ENCODE peak calls at places on chromosomes 1 and 21, in seven cellular contexts. C is esophagus squamous epithelium, E is adrenal gland, J is cardiac muscle cell, B is body of pancreas, X is right lobe of liver, N is RWPE2. Y is an unnamed sample.
A peak's percentile ranks its signal among the peaks of the same experiment; 100 is the strongest.

GRCh38 chr21:42745511-42746239 is 92.3 kb downstream of the PDE9A start:
- DNase-seq in C (no peak), E (no peak), J (no peak), B (no peak), X (peak; percentile 50), N (peak; percentile 30), Y (no peak)

GRCh38 chr21:35730325-35730724 is 330.0 kb downstream of the SETD4 start:
- DNase-seq in C (no peak), E (no peak), J (no peak), B (no peak), X (no peak), N (no peak), Y (no peak)

GRCh38 chr21:41196990-41197389 is 29.0 kb downstream of the BACE2 start:
- DNase-seq in C (no peak), E (no peak), J (no peak), B (no peak), X (no peak), N (no peak), Y (no peak)

GRCh38 chr1:85406887-85407593 is 57.9 kb downstream of the DDAH1 start:
- DNase-seq in C (no peak), E (peak; percentile 68), J (no peak), B (peak; percentile 57), X (no peak), N (no peak), Y (no peak)

GRCh38 chr1:225973158-225973557 is 26.0 kb downstream of the SDE2 start:
- DNase-seq in C (no peak), E (no peak), J (no peak), B (no peak), X (no peak), N (no peak), Y (peak; percentile 61)

GRCh38 chr1:85465791-85466134 is 804 bp upstream of the DDAH1 start:
- DNase-seq in C (no peak), E (no peak), J (no peak), B (no peak), X (no peak), N (no peak), Y (no peak)

GRCh38 chr21:42163511-42163863 is 55.5 kb upstream of the ABCG1 start:
- DNase-seq in C (no peak), E (no peak), J (no peak), B (peak; percentile 4), X (no peak), N (no peak), Y (no peak)

GRCh38 chr1:77018386-77019156 is 151.3 kb downstream of the ST6GALNAC5 start:
- DNase-seq in C (no peak), E (no peak), J (no peak), B (no peak), X (no peak), N (no peak), Y (no peak)

GRCh38 chr1:93151474-93151873 is 28.7 kb downstream of the TMED5 start:
- DNase-seq in C (no peak), E (no peak), J (no peak), B (no peak), X (no peak), N (no peak), Y (no peak)

GRCh38 chr21:46323227-46323709 is 402 bp downstream of the C21orf58 start:
- DNase-seq in C (no peak), E (peak; percentile 31), J (peak; percentile 28), B (no peak), X (no peak), N (no peak), Y (no peak)

GRCh38 chr1:235783148-235783776 is 83.4 kb downstream of the LYST start:
- DNase-seq in C (no peak), E (no peak), J (peak; percentile 31), B (no peak), X (no peak), N (no peak), Y (no peak)

GRCh38 chr1:158103860-158104522 is 76.7 kb upstream of the CD1D start:
- DNase-seq in C (no peak), E (no peak), J (no peak), B (no peak), X (no peak), N (no peak), Y (no peak)

GRCh38 chr1:182765416-182765815 is 24.2 kb upstream of the NPL start:
- DNase-seq in C (no peak), E (no peak), J (no peak), B (no peak), X (no peak), N (no peak), Y (no peak)

GRCh38 chr1:30514945-30515344 is 208.4 kb downstream of the MATN1 start:
- DNase-seq in C (no peak), E (no peak), J (no peak), B (no peak), X (no peak), N (no peak), Y (no peak)

GRCh38 chr21:43824883-43825609 is 35.7 kb downstream of the RRP1 start:
- DNase-seq in C (no peak), E (no peak), J (no peak), B (no peak), X (peak; percentile 30), N (no peak), Y (no peak)

GRCh38 chr1:201346337-201346939 is 31.0 kb downstream of the TNNT2 start:
- DNase-seq in C (no peak), E (no peak), J (peak; percentile 86), B (peak; percentile 47), X (peak; percentile 37), N (no peak), Y (no peak)

GRCh38 chr1:29271724-29272123 is 35.4 kb downstream of the PTPRU start:
- DNase-seq in C (no peak), E (peak; percentile 36), J (peak; percentile 84), B (peak; percentile 58), X (peak; percentile 75), N (no peak), Y (peak; percentile 91)

GRCh38 chr21:39153373-39153772 is 29.9 kb downstream of the PSMG1 start:
- DNase-seq in C (no peak), E (no peak), J (peak; percentile 24), B (no peak), X (no peak), N (no peak), Y (no peak)

DNA sequence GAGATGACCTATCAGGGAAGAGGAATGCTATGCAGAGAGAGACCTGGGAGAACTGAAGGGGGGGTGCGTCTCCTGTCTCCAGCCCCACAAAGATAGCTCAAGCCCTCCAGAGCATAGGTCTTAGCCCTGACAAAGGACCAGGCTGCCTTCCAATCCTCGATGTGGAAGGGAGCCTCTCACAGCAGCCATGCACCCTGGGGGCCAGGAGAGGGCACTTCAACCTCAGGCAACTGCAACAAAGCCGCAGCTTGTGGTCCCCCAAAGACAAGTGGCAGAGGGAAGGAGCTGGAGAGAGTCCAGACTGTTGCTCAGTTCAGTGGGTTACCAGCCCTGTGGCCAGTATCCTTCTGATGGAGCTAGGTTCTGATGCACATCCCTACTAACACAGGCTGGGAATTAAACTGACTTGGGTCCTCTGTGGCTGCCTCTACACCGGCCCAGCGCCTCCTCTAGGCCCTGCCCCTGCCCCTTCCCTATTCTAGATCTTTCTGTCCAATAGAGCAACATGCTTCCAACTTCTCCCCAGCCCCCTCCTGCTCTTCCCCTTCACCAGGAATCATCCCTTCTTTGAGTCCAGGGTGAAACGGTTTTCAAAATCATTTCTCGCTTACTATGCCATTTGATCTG is 100.7 kb upstream of the SPATA6 start:
- DNase-seq in C (no peak), E (peak; percentile 64), J (peak; percentile 84), B (peak; percentile 24), X (peak; percentile 60), N (no peak), Y (peak; percentile 25)
- TF ChIP-seq CTCF in C (peak; percentile 46), E (peak; percentile 48), J (peak; percentile 69), B (peak; percentile 57), X (peak; percentile 64), N (peak; percentile 47), Y (peak; percentile 22)

GRCh38 chr1:35447278-35447677 is 109.9 kb downstream of the KIAA0319L start:
- DNase-seq in C (no peak), E (no peak), J (no peak), B (no peak), X (no peak), N (no peak), Y (no peak)

GRCh38 chr1:35452086-35452485 is 105.1 kb downstream of the KIAA0319L start:
- DNase-seq in C (no peak), E (peak; percentile 59), J (peak; percentile 23), B (no peak), X (peak; percentile 60), N (no peak), Y (no peak)

GRCh38 chr1:35451125-35451528 is 106.1 kb downstream of the KIAA0319L start:
- DNase-seq in C (no peak), E (peak; percentile 91), J (peak; percentile 82), B (peak; percentile 87), X (peak; percentile 87), N (no peak), Y (peak; percentile 75)

GRCh38 chr1:35449334-35450008 is 107.7 kb downstream of the KIAA0319L start:
- DNase-seq in C (no peak), E (peak; percentile 84), J (no peak), B (no peak), X (no peak), N (no peak), Y (no peak)

DNA sequence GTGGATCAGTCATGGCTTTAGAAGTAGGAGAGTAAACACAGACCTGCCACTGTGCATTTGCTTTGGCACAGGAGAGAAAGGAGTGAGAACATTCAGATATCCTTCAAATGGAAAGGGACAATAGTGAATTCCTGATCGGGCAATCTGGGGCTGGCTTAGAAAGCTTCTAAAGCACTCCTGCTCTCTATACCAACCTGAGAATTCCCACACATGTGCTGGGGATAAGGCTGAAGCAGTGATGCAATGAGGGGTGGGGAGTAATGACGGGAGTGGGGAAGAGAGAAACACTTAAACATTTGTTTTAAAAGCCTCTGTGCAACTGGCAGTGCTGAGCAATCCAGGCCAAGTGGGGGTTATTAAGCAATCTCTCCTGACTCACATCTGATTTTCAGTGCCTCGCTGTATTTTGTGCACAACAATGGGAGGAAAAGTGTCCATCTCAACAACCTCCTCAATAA is 108.8 kb downstream of the KIAA0319L start:
- DNase-seq in C (no peak), E (peak; percentile 85), J (no peak), B (peak; percentile 65), X (peak; percentile 62), N (no peak), Y (no peak)
- H3K36me3 ChIP-seq in C (peaks cover 94% of the 10 kb centered on the region), E (peaks cover 27% of the 10 kb centered on the region), J (peaks cover 50% of the 10 kb centered on the region), B (peaks cover 8% of the 10 kb centered on the region), X (peaks cover 37% of the 10 kb centered on the region), N (peaks cover 55% of the 10 kb centered on the region), Y (no peaks in the 10 kb centered on the region)

DNA sequence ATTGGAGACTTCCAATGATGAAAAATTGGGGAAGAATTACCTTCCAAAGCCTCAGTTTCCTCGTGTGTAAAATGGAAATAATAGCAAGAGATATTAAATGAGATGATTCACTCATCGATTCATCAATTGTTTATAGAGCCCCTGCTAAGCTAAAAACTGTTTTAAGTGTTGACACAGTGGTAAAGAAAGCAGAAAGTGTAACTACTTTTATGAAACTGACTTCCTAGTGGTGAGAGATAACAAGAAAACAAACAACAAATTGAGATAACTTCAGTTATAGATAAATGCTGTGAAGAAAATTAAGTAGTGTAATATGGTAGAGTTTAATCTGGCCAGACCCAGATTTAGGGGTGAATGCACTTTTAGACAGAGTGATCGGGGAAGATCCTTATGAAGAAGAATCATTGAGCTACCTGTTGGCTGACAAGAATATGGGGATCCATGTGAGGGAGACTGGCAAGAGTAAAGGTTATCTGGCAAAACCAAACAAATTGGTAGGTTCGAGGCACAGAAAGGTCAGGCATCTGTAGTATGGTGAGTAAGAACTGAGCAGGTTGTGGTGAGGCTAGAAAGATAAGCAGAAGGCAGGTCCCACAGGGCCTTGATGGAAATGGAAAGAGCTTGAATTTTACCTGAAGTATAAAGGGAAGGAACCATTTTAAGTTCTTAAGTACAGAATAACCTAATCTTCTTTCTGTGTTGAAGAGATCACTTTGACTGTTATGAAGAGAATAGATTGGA is 10.9 kb downstream of the PTPRC start:
- DNase-seq in C (no peak), E (no peak), J (no peak), B (no peak), X (no peak), N (no peak), Y (no peak)
- H3K4me1 ChIP-seq in C (no peaks in the 10 kb centered on the region), E (no peaks in the 10 kb centered on the region), J (no peaks in the 10 kb centered on the region), B (no peaks in the 10 kb centered on the region), X (no peaks in the 10 kb centered on the region), N (no peaks in the 10 kb centered on the region), Y (no peaks in the 10 kb centered on the region)

GRCh38 chr1:206931709-206932108 is 10.0 kb upstream of the FCMR start:
- DNase-seq in C (no peak), E (no peak), J (no peak), B (no peak), X (no peak), N (no peak), Y (no peak)
- TF ChIP-seq CTCF in C (no peak), E (no peak), J (peak; percentile 11), B (no peak), X (no peak), N (no peak), Y (no peak)